ENCODE peak calls at places on chromosome 22, in nine cellular contexts. C is NCI-H146; T is ELF-1; B is fibroblast of mammary gland; K is amniotic stem cell; H is effector memory CD8-positive, alpha-beta T cell; N is activated T-cell treated with anti-CD3 and anti-CD28 coated beads for 1 hour; S is NCI-H187; Q is CD4-positive, CD25-positive, alpha-beta regulatory T cell. O is an unnamed sample.

GRCh38 chr22:22748297-22748743 is 103.9 kb downstream of the GGTLC2 start:
- DNase-seq in C (peak), T (peak), B (peak), K (peak), H (peak), N (no peak), S (no peak), Q (peak), O (peak)

GRCh38 chr22:49663311-49663711 is 164.4 kb downstream of the BRD1 start:
- DNase-seq in C (no peak), T (no peak), B (no peak), K (no peak), H (no peak), N (no peak), S (no peak), Q (no peak), O (no peak)

GRCh38 chr22:46105494-46106278 is 44.6 kb upstream of the PPARA start:
- DNase-seq in C (no peak), T (no peak), B (peak), K (no peak), H (no peak), N (no peak), S (no peak), Q (no peak), O (no peak)

GRCh38 chr22:38012604-38013072 is 28.3 kb upstream of the SOX10 start:
- DNase-seq in C (no peak), T (no peak), B (peak), K (no peak), H (no peak), N (no peak), S (no peak), Q (no peak), O (no peak)

GRCh38 chr22:29195118-29195963 is 10.4 kb upstream of the EMID1 start:
- DNase-seq in C (no peak), T (no peak), B (no peak), K (no peak), H (no peak), N (no peak), S (no peak), Q (no peak), O (no peak)

GRCh38 chr22:32533265-32534068 is 58.9 kb downstream of the FBXO7 start:
- DNase-seq in C (no peak), T (no peak), B (peak), K (no peak), H (no peak), N (no peak), S (no peak), Q (no peak), O (no peak)

GRCh38 chr22:38766076-38766777 is 10.4 kb upstream of the SUN2 start:
- DNase-seq in C (peak), T (peak), B (peak), K (peak), H (no peak), N (no peak), S (no peak), Q (peak), O (peak)

GRCh38 chr22:19811811-19812771 is 42.6 kb downstream of the GNB1L start:
- DNase-seq in C (no peak), T (no peak), B (no peak), K (no peak), H (no peak), N (no peak), S (no peak), Q (no peak), O (no peak)

GRCh38 chr22:29842740-29843139 is 4.7 kb upstream of the ASCC2 start:
- DNase-seq in C (no peak), T (no peak), B (peak), K (peak), H (no peak), N (no peak), S (no peak), Q (no peak), O (no peak)

GRCh38 chr22:25083414-25084166 is 116.1 kb upstream of the CRYBB3 start:
- DNase-seq in C (peak), T (peak), B (no peak), K (no peak), H (no peak), N (no peak), S (no peak), Q (no peak), O (no peak)

GRCh38 chr22:38628444-38628843 is 27.7 kb downstream of the FAM227A start:
- DNase-seq in C (no peak), T (no peak), B (no peak), K (no peak), H (no peak), N (no peak), S (no peak), Q (no peak), O (peak)

GRCh38 chr22:33099593-33099992 is 41.4 kb upstream of the SYN3 start:
- DNase-seq in C (no peak), T (no peak), B (no peak), K (no peak), H (no peak), N (no peak), S (no peak), Q (no peak), O (no peak)

GRCh38 chr22:43197271-43197941 is 10.5 kb upstream of the TTLL12 start:
- DNase-seq in C (no peak), T (peak), B (no peak), K (no peak), H (no peak), N (no peak), S (no peak), Q (no peak), O (peak)

GRCh38 chr22:40595497-40596234 is 40.9 kb downstream of the MRTFA start:
- DNase-seq in C (no peak), T (no peak), B (peak), K (no peak), H (no peak), N (no peak), S (no peak), Q (no peak), O (peak)

GRCh38 chr22:35355744-35356420 is 25.0 kb upstream of the HMOX1 start:
- DNase-seq in C (no peak), T (no peak), B (peak), K (no peak), H (no peak), N (no peak), S (no peak), Q (no peak), O (peak)

GRCh38 chr22:48453171-48453570 is 1374.5 kb downstream of the BRD1 start:
- DNase-seq in C (no peak), T (no peak), B (no peak), K (no peak), H (no peak), N (no peak), S (no peak), Q (no peak), O (no peak)

GRCh38 chr22:19888131-19888746 is 33.6 kb upstream of the GNB1L start:
- DNase-seq in C (no peak), T (no peak), B (no peak), K (no peak), H (no peak), N (no peak), S (no peak), Q (no peak), O (no peak)

GRCh38 chr22:22753526-22754267 is 109.3 kb downstream of the GGTLC2 start:
- DNase-seq in C (peak), T (peak), B (peak), K (no peak), H (peak), N (peak), S (no peak), Q (peak), O (peak)

GRCh38 chr22:40233886-40234285 is 56.2 kb downstream of the TNRC6B start:
- DNase-seq in C (no peak), T (no peak), B (no peak), K (no peak), H (no peak), N (no peak), S (no peak), Q (no peak), O (no peak)

GRCh38 chr22:46993626-46994025 is 231.2 kb downstream of the TBC1D22A start:
- DNase-seq in C (no peak), T (peak), B (no peak), K (no peak), H (no peak), N (no peak), S (no peak), Q (no peak), O (no peak)

GRCh38 chr22:48919187-48919590 is 908.5 kb downstream of the BRD1 start:
- DNase-seq in C (peak), T (no peak), B (no peak), K (no peak), H (no peak), N (no peak), S (no peak), Q (no peak), O (no peak)